ENCODE peak calls at places on chromosome 5, in six cellular contexts. G, E, N, U, D and K are unnamed samples.

GRCh38 chr5:143376911-143377838 is 26.3 kb downstream of the NR3C1 start:
- DNase-seq in E (no peak), D (no peak), U (no peak), G (no peak), N (no peak), K (no peak)

GRCh38 chr5:77356740-77357139 is 135.4 kb downstream of the WDR41 start:
- DNase-seq in D (no peak), G (no peak), E (no peak), N (peak; percentile 64), U (no peak), K (peak; percentile 60)

GRCh38 chr5:87268970-87269377 is 1.3 kb downstream of the RASA1 start:
- DNase-seq in D (no peak), N (no peak), G (no peak), E (no peak), U (no peak), K (no peak)

GRCh38 chr5:153551537-153552079 is 61.1 kb downstream of the GRIA1 start:
- DNase-seq in G (no peak), E (no peak), U (peak; percentile 18), N (no peak), D (no peak), K (no peak)

GRCh38 chr5:153767221-153768218 is 271.2 kb downstream of the FAM114A2 start:
- DNase-seq in D (peak; percentile 91), G (no peak), E (no peak), N (no peak), U (no peak), K (no peak)

GRCh38 chr5:170524576-170524975 is 20.8 kb downstream of the KCNIP1 start:
- DNase-seq in N (no peak), G (no peak), U (no peak), E (no peak), D (no peak), K (no peak)

GRCh38 chr5:177204281-177204680 is 70.7 kb downstream of the NSD1 start:
- DNase-seq in G (no peak), E (no peak), D (no peak), N (no peak), U (no peak), K (no peak)

GRCh38 chr5:10333154-10334006 is 20.1 kb upstream of the MARCHF6 start:
- DNase-seq in G (peak; percentile 69), N (peak; percentile 52), D (peak; percentile 84), U (peak; percentile 72), E (no peak), K (peak; percentile 61)

GRCh38 chr5:175253597-175253996 is 190.4 kb downstream of the DRD1 start:
- DNase-seq in E (no peak), N (no peak), G (no peak), D (no peak), U (no peak), K (no peak)

GRCh38 chr5:151219789-151220188 is 4.1 kb downstream of the CCDC69 start:
- DNase-seq in D (no peak), E (no peak), U (no peak), N (no peak), G (no peak), K (no peak)
- TF ChIP-seq CTCF in D (peak; percentile 34), E (no peak), U (peak; percentile 31), N (peak; percentile 29), G (no peak), K (peak; percentile 19)

GRCh38 chr5:68243681-68244080 is 28.1 kb downstream of the PIK3R1 start:
- DNase-seq in G (no peak), D (no peak), E (no peak), U (no peak), N (no peak), K (no peak)
- TF ChIP-seq CTCF in G (no peak), D (no peak), E (no peak), U (no peak), N (no peak), K (no peak)

DNA sequence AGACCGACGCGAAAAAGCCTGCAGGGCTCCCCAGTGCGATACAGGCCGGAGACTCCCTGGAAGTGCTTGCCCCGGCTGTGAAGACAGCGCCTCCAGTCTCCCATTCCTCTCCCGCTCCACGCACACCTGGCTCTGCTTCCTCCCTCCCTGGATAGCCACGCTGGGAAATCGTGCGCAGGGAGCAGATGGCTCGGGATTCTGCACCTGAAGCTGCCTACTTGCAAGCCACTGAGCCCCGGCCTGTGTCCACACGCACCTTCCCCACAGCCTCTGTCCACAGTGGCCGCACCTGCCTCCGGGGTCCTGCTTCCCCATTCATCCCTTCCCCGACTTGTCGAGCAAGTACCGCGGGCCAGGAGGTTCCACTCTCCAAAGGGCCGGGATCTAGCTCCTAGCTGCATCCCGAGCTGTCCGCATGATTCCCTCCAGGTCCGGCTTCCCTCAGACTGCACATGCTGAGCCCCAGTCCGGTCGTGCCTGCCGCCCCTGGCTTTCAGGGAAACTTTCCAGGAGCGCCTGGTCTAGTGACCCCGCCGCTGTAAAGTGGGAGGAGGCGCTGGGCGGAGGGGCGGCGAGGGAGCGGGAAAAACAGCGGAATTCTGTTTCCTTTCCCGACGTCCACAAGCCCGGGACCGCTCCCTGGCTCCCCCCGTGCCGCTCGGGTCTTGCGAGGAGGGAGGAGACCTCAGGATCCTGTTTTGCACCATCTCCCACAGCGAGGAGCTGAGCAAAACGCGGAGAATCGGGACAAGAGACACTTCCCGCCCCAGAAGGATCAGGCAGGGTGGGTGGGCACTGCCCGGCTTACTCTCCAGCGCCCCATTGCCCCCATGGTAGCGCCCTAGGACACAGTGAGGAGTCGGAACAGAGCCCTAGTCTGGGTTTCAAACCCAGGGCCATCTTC is 2.0 kb downstream of the SEMA6A start:
- DNase-seq in E (no peak), N (no peak), U (peak; percentile 81), G (peak; percentile 53), D (no peak), K (no peak)
- TF ChIP-seq CTCF in E (no peak), N (no peak), U (no peak), G (no peak), D (no peak), K (no peak)

DNA sequence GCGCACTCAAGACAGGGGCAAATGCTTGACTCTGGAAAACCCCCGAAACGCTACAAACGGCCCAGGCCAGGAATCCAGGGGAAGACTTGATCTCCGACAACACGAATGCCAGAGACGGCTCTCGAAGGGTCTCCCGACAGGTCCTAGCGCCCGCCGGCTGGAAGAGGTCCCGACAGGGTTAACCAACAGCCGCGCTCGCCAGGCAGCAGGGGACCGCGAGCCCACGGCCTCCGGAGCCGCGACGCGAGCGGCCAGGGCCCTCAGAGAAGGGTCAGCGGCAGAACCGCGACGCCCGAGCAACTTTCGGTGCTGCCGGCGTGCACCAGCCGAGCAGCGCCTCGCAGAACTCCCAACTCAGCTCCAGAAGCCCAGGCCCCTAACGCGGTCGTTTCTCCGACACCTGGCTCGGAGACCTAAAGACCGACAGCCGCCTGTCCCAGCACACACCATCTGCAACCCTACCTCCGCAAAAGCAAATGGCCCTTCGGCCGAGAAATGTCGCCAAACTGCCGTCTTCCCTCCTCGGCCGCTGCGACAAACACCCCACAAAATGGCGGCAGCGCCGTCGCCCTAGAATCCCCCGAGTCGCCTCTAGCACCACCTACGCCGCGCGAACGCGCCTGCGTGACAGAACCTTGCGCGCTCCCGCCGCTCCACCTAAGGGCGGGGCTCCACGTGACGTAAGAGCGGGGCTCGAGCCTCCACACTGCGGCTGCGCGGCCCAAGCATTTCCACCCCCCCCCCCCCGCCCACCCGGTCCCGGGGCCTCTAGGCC is at the start of gene CLK4:
- DNase-seq in N (peak; percentile 96), D (peak; percentile 98), E (peak; percentile 94), U (peak; percentile 97), G (peak; percentile 98), K (peak; percentile 95)
- TF ChIP-seq CTCF in N (no peak), D (no peak), E (no peak), U (no peak), G (no peak), K (no peak)

DNA sequence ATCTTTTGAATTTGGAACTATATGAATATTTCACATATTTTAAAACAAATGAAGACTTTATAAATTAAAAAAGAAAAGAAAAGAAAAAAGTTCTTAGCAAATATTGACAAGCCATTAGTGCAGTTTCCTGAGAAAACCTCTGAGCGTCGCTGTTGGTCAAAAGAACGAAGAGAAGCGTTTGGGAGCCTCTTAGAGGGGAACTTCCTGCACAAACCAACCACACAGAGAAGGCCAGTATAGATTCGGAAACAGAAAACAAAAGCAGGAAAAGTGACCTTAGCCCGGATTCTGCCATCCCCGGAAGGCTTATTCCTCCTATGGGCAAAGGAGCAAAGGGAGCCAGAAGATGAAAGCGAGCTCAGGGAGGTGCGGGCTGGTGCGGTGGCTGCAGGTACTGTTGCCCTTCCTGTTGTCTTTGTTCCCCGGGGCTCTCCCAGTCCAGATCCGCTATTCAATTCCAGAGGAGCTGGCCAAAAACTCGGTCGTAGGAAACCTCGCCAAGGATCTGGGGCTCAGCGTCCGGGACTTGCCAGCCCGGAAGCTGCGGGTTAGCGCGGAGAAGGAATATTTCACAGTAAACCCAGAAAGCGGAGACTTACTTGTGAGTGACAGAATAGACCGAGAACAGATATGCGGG is at the start of gene PCDHGB2:
- DNase-seq in G (no peak), N (peak; percentile 61), D (no peak), U (peak; percentile 38), E (no peak), K (peak; percentile 65)
- TF ChIP-seq CTCF in G (no peak), N (peak; percentile 40), D (peak; percentile 14), U (peak; percentile 49), E (no peak), K (no peak)

GRCh38 chr5:15322426-15322825 is 177.6 kb upstream of the FBXL7 start:
- DNase-seq in D (no peak), N (no peak), G (no peak), E (no peak), U (no peak), K (no peak)

GRCh38 chr5:15320896-15321295 is 179.1 kb upstream of the FBXL7 start:
- DNase-seq in D (no peak), N (no peak), G (no peak), E (no peak), U (peak; percentile 41), K (no peak)

GRCh38 chr5:15321771-15322170 is 178.2 kb upstream of the FBXL7 start:
- DNase-seq in N (no peak), G (no peak), E (no peak), D (no peak), U (no peak), K (no peak)

GRCh38 chr5:15326932-15327331 is 173.0 kb upstream of the FBXL7 start:
- DNase-seq in E (no peak), U (no peak), N (no peak), D (no peak), G (no peak), K (no peak)

DNA sequence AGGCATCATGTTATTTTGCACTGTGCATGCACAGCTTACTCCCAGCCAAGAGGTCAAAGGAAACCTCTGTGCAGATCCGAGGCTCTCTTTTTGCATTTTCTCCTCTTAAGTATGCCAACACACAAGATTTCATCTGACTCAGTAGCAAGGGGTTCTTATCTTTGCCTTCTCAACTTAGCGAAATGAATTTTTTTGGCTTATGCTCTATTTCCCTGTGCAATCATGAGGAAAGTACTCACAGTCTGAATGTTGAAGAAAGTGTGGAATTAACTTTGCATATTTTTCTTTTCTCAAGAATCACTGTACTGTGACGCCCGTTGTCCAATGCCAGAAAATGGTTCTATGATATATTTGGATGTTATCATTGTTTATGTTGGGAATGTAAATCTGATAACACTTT is 173.5 kb upstream of the FBXL7 start:
- DNase-seq in E (no peak), N (no peak), U (no peak), D (no peak), G (no peak), K (no peak)
- TF ChIP-seq CTCF in E (no peak), N (no peak), U (no peak), D (no peak), G (no peak), K (no peak)